ENCODE peak calls at places on chromosomes 13 and 19, in eight cellular contexts. One of them, this sample, is unnamed.

GRCh38 chr13:60448907-60449510 is 52.0 kb downstream of the TDRD3 start:
- DNase-seq in HT-29: peak
- DNase-seq in stomach: no peak
- DNase-seq in stimulated activated CD4-positive, alpha-beta T cell treated with anti-CD3 and anti-CD28 coated beads, TNF-alpha, amount 100 ng/mL, for 24 hours: no peak
- DNase-seq in activated CD4-positive, alpha-beta T cell treated with anti-CD3 and anti-CD28 coated beads for 24 hours: no peak
- DNase-seq in HFFc6: peak
- DNase-seq in aorta: no peak
- DNase-seq in dermis blood vessel endothelial cell: peak
- DNase-seq in this sample: peak

GRCh38 chr13:48232420-48233096 is 448 bp upstream of the ITM2B start:
- DNase-seq in HT-29: no peak
- DNase-seq in stomach: peak
- DNase-seq in stimulated activated CD4-positive, alpha-beta T cell treated with anti-CD3 and anti-CD28 coated beads, TNF-alpha, amount 100 ng/mL, for 24 hours: no peak
- DNase-seq in activated CD4-positive, alpha-beta T cell treated with anti-CD3 and anti-CD28 coated beads for 24 hours: no peak
- DNase-seq in HFFc6: peak
- DNase-seq in aorta: no peak
- DNase-seq in dermis blood vessel endothelial cell: peak
- DNase-seq in this sample: no peak

GRCh38 chr13:91714726-91715334 is 316.4 kb downstream of the GPC5 start:
- DNase-seq in HT-29: no peak
- DNase-seq in stomach: no peak
- DNase-seq in stimulated activated CD4-positive, alpha-beta T cell treated with anti-CD3 and anti-CD28 coated beads, TNF-alpha, amount 100 ng/mL, for 24 hours: no peak
- DNase-seq in activated CD4-positive, alpha-beta T cell treated with anti-CD3 and anti-CD28 coated beads for 24 hours: no peak
- DNase-seq in HFFc6: no peak
- DNase-seq in aorta: no peak
- DNase-seq in dermis blood vessel endothelial cell: no peak
- DNase-seq in this sample: no peak

GRCh38 chr19:47348819-47349795 is at the start of gene DHX34:
- DNase-seq in HT-29: peak
- DNase-seq in stomach: peak
- DNase-seq in stimulated activated CD4-positive, alpha-beta T cell treated with anti-CD3 and anti-CD28 coated beads, TNF-alpha, amount 100 ng/mL, for 24 hours: peak
- DNase-seq in activated CD4-positive, alpha-beta T cell treated with anti-CD3 and anti-CD28 coated beads for 24 hours: peak
- DNase-seq in HFFc6: peak
- DNase-seq in aorta: peak
- DNase-seq in dermis blood vessel endothelial cell: peak
- DNase-seq in this sample: peak

GRCh38 chr13:66560189-66560588 is 669.9 kb downstream of the PCDH9 start:
- DNase-seq in HT-29: no peak
- DNase-seq in stomach: no peak
- DNase-seq in stimulated activated CD4-positive, alpha-beta T cell treated with anti-CD3 and anti-CD28 coated beads, TNF-alpha, amount 100 ng/mL, for 24 hours: no peak
- DNase-seq in activated CD4-positive, alpha-beta T cell treated with anti-CD3 and anti-CD28 coated beads for 24 hours: no peak
- DNase-seq in HFFc6: no peak
- DNase-seq in aorta: no peak
- DNase-seq in dermis blood vessel endothelial cell: no peak
- DNase-seq in this sample: no peak

GRCh38 chr13:60213236-60213746 is 49.6 kb upstream of the DIAPH3 start:
- DNase-seq in HT-29: no peak
- DNase-seq in stomach: no peak
- DNase-seq in stimulated activated CD4-positive, alpha-beta T cell treated with anti-CD3 and anti-CD28 coated beads, TNF-alpha, amount 100 ng/mL, for 24 hours: no peak
- DNase-seq in activated CD4-positive, alpha-beta T cell treated with anti-CD3 and anti-CD28 coated beads for 24 hours: no peak
- DNase-seq in HFFc6: no peak
- DNase-seq in aorta: no peak
- DNase-seq in dermis blood vessel endothelial cell: no peak
- DNase-seq in this sample: no peak

GRCh38 chr13:37701972-37702371 is 103.4 kb upstream of the POSTN start:
- DNase-seq in HT-29: no peak
- DNase-seq in stomach: no peak
- DNase-seq in stimulated activated CD4-positive, alpha-beta T cell treated with anti-CD3 and anti-CD28 coated beads, TNF-alpha, amount 100 ng/mL, for 24 hours: no peak
- DNase-seq in activated CD4-positive, alpha-beta T cell treated with anti-CD3 and anti-CD28 coated beads for 24 hours: no peak
- DNase-seq in HFFc6: peak
- DNase-seq in aorta: no peak
- DNase-seq in dermis blood vessel endothelial cell: peak
- DNase-seq in this sample: peak

GRCh38 chr19:29798783-29799182 is 13.0 kb upstream of the CCNE1 start:
- DNase-seq in HT-29: no peak
- DNase-seq in stomach: no peak
- DNase-seq in stimulated activated CD4-positive, alpha-beta T cell treated with anti-CD3 and anti-CD28 coated beads, TNF-alpha, amount 100 ng/mL, for 24 hours: no peak
- DNase-seq in activated CD4-positive, alpha-beta T cell treated with anti-CD3 and anti-CD28 coated beads for 24 hours: no peak
- DNase-seq in HFFc6: peak
- DNase-seq in aorta: peak
- DNase-seq in dermis blood vessel endothelial cell: no peak
- DNase-seq in this sample: peak

GRCh38 chr13:44104969-44105368 is 225.3 kb downstream of the LACC1 start:
- DNase-seq in HT-29: no peak
- DNase-seq in stomach: no peak
- DNase-seq in stimulated activated CD4-positive, alpha-beta T cell treated with anti-CD3 and anti-CD28 coated beads, TNF-alpha, amount 100 ng/mL, for 24 hours: no peak
- DNase-seq in activated CD4-positive, alpha-beta T cell treated with anti-CD3 and anti-CD28 coated beads for 24 hours: no peak
- DNase-seq in HFFc6: no peak
- DNase-seq in aorta: no peak
- DNase-seq in dermis blood vessel endothelial cell: no peak
- DNase-seq in this sample: no peak

GRCh38 chr13:76980075-76980718 is 11.7 kb upstream of the CLN5 start:
- DNase-seq in HT-29: peak
- DNase-seq in stomach: peak
- DNase-seq in stimulated activated CD4-positive, alpha-beta T cell treated with anti-CD3 and anti-CD28 coated beads, TNF-alpha, amount 100 ng/mL, for 24 hours: peak
- DNase-seq in activated CD4-positive, alpha-beta T cell treated with anti-CD3 and anti-CD28 coated beads for 24 hours: peak
- DNase-seq in HFFc6: peak
- DNase-seq in aorta: peak
- DNase-seq in dermis blood vessel endothelial cell: peak
- DNase-seq in this sample: peak

GRCh38 chr19:38975861-38976271 is 324 bp upstream of the FBXO17 start:
- DNase-seq in HT-29: no peak
- DNase-seq in stomach: no peak
- DNase-seq in stimulated activated CD4-positive, alpha-beta T cell treated with anti-CD3 and anti-CD28 coated beads, TNF-alpha, amount 100 ng/mL, for 24 hours: no peak
- DNase-seq in activated CD4-positive, alpha-beta T cell treated with anti-CD3 and anti-CD28 coated beads for 24 hours: no peak
- DNase-seq in HFFc6: no peak
- DNase-seq in aorta: peak
- DNase-seq in dermis blood vessel endothelial cell: peak
- DNase-seq in this sample: no peak

GRCh38 chr19:13492128-13492527 is 14.2 kb downstream of the CACNA1A start:
- DNase-seq in HT-29: no peak
- DNase-seq in stomach: no peak
- DNase-seq in stimulated activated CD4-positive, alpha-beta T cell treated with anti-CD3 and anti-CD28 coated beads, TNF-alpha, amount 100 ng/mL, for 24 hours: no peak
- DNase-seq in activated CD4-positive, alpha-beta T cell treated with anti-CD3 and anti-CD28 coated beads for 24 hours: no peak
- DNase-seq in HFFc6: peak
- DNase-seq in aorta: no peak
- DNase-seq in dermis blood vessel endothelial cell: no peak
- DNase-seq in this sample: peak

GRCh38 chr19:44741841-44742352 is 6.6 kb upstream of the BCL3 start:
- DNase-seq in HT-29: peak
- DNase-seq in stomach: peak
- DNase-seq in stimulated activated CD4-positive, alpha-beta T cell treated with anti-CD3 and anti-CD28 coated beads, TNF-alpha, amount 100 ng/mL, for 24 hours: no peak
- DNase-seq in activated CD4-positive, alpha-beta T cell treated with anti-CD3 and anti-CD28 coated beads for 24 hours: no peak
- DNase-seq in HFFc6: peak
- DNase-seq in aorta: peak
- DNase-seq in dermis blood vessel endothelial cell: peak
- DNase-seq in this sample: peak

GRCh38 chr19:47381653-47382279 is 32.7 kb downstream of the DHX34 start:
- DNase-seq in HT-29: no peak
- DNase-seq in stomach: peak
- DNase-seq in stimulated activated CD4-positive, alpha-beta T cell treated with anti-CD3 and anti-CD28 coated beads, TNF-alpha, amount 100 ng/mL, for 24 hours: no peak
- DNase-seq in activated CD4-positive, alpha-beta T cell treated with anti-CD3 and anti-CD28 coated beads for 24 hours: no peak
- DNase-seq in HFFc6: no peak
- DNase-seq in aorta: no peak
- DNase-seq in dermis blood vessel endothelial cell: no peak
- DNase-seq in this sample: no peak

GRCh38 chr13:76868451-76868850 is 17.8 kb downstream of the KCTD12 start:
- DNase-seq in HT-29: no peak
- DNase-seq in stomach: no peak
- DNase-seq in stimulated activated CD4-positive, alpha-beta T cell treated with anti-CD3 and anti-CD28 coated beads, TNF-alpha, amount 100 ng/mL, for 24 hours: no peak
- DNase-seq in activated CD4-positive, alpha-beta T cell treated with anti-CD3 and anti-CD28 coated beads for 24 hours: no peak
- DNase-seq in HFFc6: no peak
- DNase-seq in aorta: no peak
- DNase-seq in dermis blood vessel endothelial cell: peak
- DNase-seq in this sample: no peak

GRCh38 chr13:49399801-49400472 is 43.9 kb downstream of the CAB39L start:
- DNase-seq in HT-29: peak
- DNase-seq in stomach: no peak
- DNase-seq in stimulated activated CD4-positive, alpha-beta T cell treated with anti-CD3 and anti-CD28 coated beads, TNF-alpha, amount 100 ng/mL, for 24 hours: no peak
- DNase-seq in activated CD4-positive, alpha-beta T cell treated with anti-CD3 and anti-CD28 coated beads for 24 hours: no peak
- DNase-seq in HFFc6: no peak
- DNase-seq in aorta: no peak
- DNase-seq in dermis blood vessel endothelial cell: no peak
- DNase-seq in this sample: no peak

GRCh38 chr13:77990973-77991372 is 72.3 kb upstream of the EDNRB start:
- DNase-seq in HT-29: no peak
- DNase-seq in stomach: no peak
- DNase-seq in stimulated activated CD4-positive, alpha-beta T cell treated with anti-CD3 and anti-CD28 coated beads, TNF-alpha, amount 100 ng/mL, for 24 hours: no peak
- DNase-seq in activated CD4-positive, alpha-beta T cell treated with anti-CD3 and anti-CD28 coated beads for 24 hours: no peak
- DNase-seq in HFFc6: no peak
- DNase-seq in aorta: no peak
- DNase-seq in dermis blood vessel endothelial cell: no peak
- DNase-seq in this sample: no peak

GRCh38 chr19:15404097-15404779 is 14.6 kb downstream of the AKAP8L start:
- DNase-seq in HT-29: no peak
- DNase-seq in stomach: no peak
- DNase-seq in stimulated activated CD4-positive, alpha-beta T cell treated with anti-CD3 and anti-CD28 coated beads, TNF-alpha, amount 100 ng/mL, for 24 hours: no peak
- DNase-seq in activated CD4-positive, alpha-beta T cell treated with anti-CD3 and anti-CD28 coated beads for 24 hours: no peak
- DNase-seq in HFFc6: no peak
- DNase-seq in aorta: no peak
- DNase-seq in dermis blood vessel endothelial cell: no peak
- DNase-seq in this sample: no peak

GRCh38 chr13:107266657-107267056 is 698.7 kb upstream of the ARGLU1 start:
- DNase-seq in HT-29: no peak
- DNase-seq in stomach: no peak
- DNase-seq in stimulated activated CD4-positive, alpha-beta T cell treated with anti-CD3 and anti-CD28 coated beads, TNF-alpha, amount 100 ng/mL, for 24 hours: no peak
- DNase-seq in activated CD4-positive, alpha-beta T cell treated with anti-CD3 and anti-CD28 coated beads for 24 hours: no peak
- DNase-seq in HFFc6: no peak
- DNase-seq in aorta: no peak
- DNase-seq in dermis blood vessel endothelial cell: no peak
- DNase-seq in this sample: no peak

GRCh38 chr13:109389456-109389855 is 396.9 kb downstream of the IRS2 start:
- DNase-seq in HT-29: no peak
- DNase-seq in stomach: no peak
- DNase-seq in stimulated activated CD4-positive, alpha-beta T cell treated with anti-CD3 and anti-CD28 coated beads, TNF-alpha, amount 100 ng/mL, for 24 hours: no peak
- DNase-seq in activated CD4-positive, alpha-beta T cell treated with anti-CD3 and anti-CD28 coated beads for 24 hours: no peak
- DNase-seq in HFFc6: peak
- DNase-seq in aorta: no peak
- DNase-seq in dermis blood vessel endothelial cell: no peak
- DNase-seq in this sample: no peak

GRCh38 chr19:54462713-54463530 is 656 bp downstream of the LENG9 start:
- DNase-seq in HT-29: peak
- DNase-seq in stomach: peak
- DNase-seq in stimulated activated CD4-positive, alpha-beta T cell treated with anti-CD3 and anti-CD28 coated beads, TNF-alpha, amount 100 ng/mL, for 24 hours: peak
- DNase-seq in activated CD4-positive, alpha-beta T cell treated with anti-CD3 and anti-CD28 coated beads for 24 hours: peak
- DNase-seq in HFFc6: peak
- DNase-seq in aorta: peak
- DNase-seq in dermis blood vessel endothelial cell: peak
- DNase-seq in this sample: peak

GRCh38 chr13:19601749-19602725 is 31.4 kb upstream of the MPHOSPH8 start:
- DNase-seq in HT-29: peak
- DNase-seq in stomach: peak
- DNase-seq in stimulated activated CD4-positive, alpha-beta T cell treated with anti-CD3 and anti-CD28 coated beads, TNF-alpha, amount 100 ng/mL, for 24 hours: no peak
- DNase-seq in activated CD4-positive, alpha-beta T cell treated with anti-CD3 and anti-CD28 coated beads for 24 hours: peak
- DNase-seq in HFFc6: no peak
- DNase-seq in aorta: peak
- DNase-seq in dermis blood vessel endothelial cell: peak
- DNase-seq in this sample: peak

GRCh38 chr13:52903320-52903719 is 54.9 kb upstream of the PCDH8 start:
- DNase-seq in HT-29: no peak
- DNase-seq in stomach: no peak
- DNase-seq in stimulated activated CD4-positive, alpha-beta T cell treated with anti-CD3 and anti-CD28 coated beads, TNF-alpha, amount 100 ng/mL, for 24 hours: no peak
- DNase-seq in activated CD4-positive, alpha-beta T cell treated with anti-CD3 and anti-CD28 coated beads for 24 hours: no peak
- DNase-seq in HFFc6: no peak
- DNase-seq in aorta: no peak
- DNase-seq in dermis blood vessel endothelial cell: no peak
- DNase-seq in this sample: no peak

GRCh38 chr13:46173656-46174055 is 8.3 kb downstream of the LCP1 start:
- DNase-seq in HT-29: no peak
- DNase-seq in stomach: no peak
- DNase-seq in stimulated activated CD4-positive, alpha-beta T cell treated with anti-CD3 and anti-CD28 coated beads, TNF-alpha, amount 100 ng/mL, for 24 hours: no peak
- DNase-seq in activated CD4-positive, alpha-beta T cell treated with anti-CD3 and anti-CD28 coated beads for 24 hours: no peak
- DNase-seq in HFFc6: no peak
- DNase-seq in aorta: no peak
- DNase-seq in dermis blood vessel endothelial cell: no peak
- DNase-seq in this sample: no peak

GRCh38 chr19:40423227-40423566 is 2.6 kb downstream of the SERTAD1 start:
- DNase-seq in HT-29: no peak
- DNase-seq in stomach: no peak
- DNase-seq in stimulated activated CD4-positive, alpha-beta T cell treated with anti-CD3 and anti-CD28 coated beads, TNF-alpha, amount 100 ng/mL, for 24 hours: no peak
- DNase-seq in activated CD4-positive, alpha-beta T cell treated with anti-CD3 and anti-CD28 coated beads for 24 hours: no peak
- DNase-seq in HFFc6: no peak
- DNase-seq in aorta: no peak
- DNase-seq in dermis blood vessel endothelial cell: no peak
- DNase-seq in this sample: no peak

GRCh38 chr19:29533578-29534544 is 8.1 kb downstream of the VSTM2B start:
- DNase-seq in HT-29: no peak
- DNase-seq in stomach: peak
- DNase-seq in stimulated activated CD4-positive, alpha-beta T cell treated with anti-CD3 and anti-CD28 coated beads, TNF-alpha, amount 100 ng/mL, for 24 hours: no peak
- DNase-seq in activated CD4-positive, alpha-beta T cell treated with anti-CD3 and anti-CD28 coated beads for 24 hours: no peak
- DNase-seq in HFFc6: no peak
- DNase-seq in aorta: no peak
- DNase-seq in dermis blood vessel endothelial cell: no peak
- DNase-seq in this sample: no peak

This sample was measured in AG20443.